ENCODE peak calls at places on chromosomes 13 and 19, in seven cellular contexts. O is mucosa of descending colon, M is AG04450, J is esophagus squamous epithelium, F is GM12865, X is heart left ventricle, T is AG10803. R is an unnamed sample.

GRCh38 chr13:110014719-110015118 is 228.3 kb upstream of the IRS2 start:
- DNase-seq in O (no peak), M (no peak), J (no peak), F (peak), X (no peak), T (no peak), R (no peak)

GRCh38 chr13:24618219-24618955 is 61.8 kb upstream of the ATP12A start:
- DNase-seq in O (peak), M (no peak), J (no peak), F (peak), X (no peak), T (no peak), R (peak)

GRCh38 chr13:39596685-39597084 is 6.3 kb downstream of the LHFPL6 start:
- DNase-seq in O (no peak), M (no peak), J (no peak), F (no peak), X (no peak), T (no peak), R (no peak)

GRCh38 chr19:50313812-50314536 is 15.2 kb downstream of the KCNC3 start:
- DNase-seq in O (no peak), M (no peak), J (no peak), F (no peak), X (no peak), T (no peak), R (no peak)

GRCh38 chr13:34913040-34913439 is 29.0 kb upstream of the NBEA start:
- DNase-seq in O (no peak), M (no peak), J (no peak), F (peak), X (no peak), T (peak), R (no peak)

GRCh38 chr13:94548382-94549240 is 47.3 kb downstream of the TGDS start:
- DNase-seq in O (peak), M (no peak), J (no peak), F (no peak), X (no peak), T (peak), R (peak)

GRCh38 chr13:93788456-93788855 is 561.8 kb downstream of the GPC6 start:
- DNase-seq in O (no peak), M (no peak), J (no peak), F (no peak), X (no peak), T (no peak), R (no peak)

GRCh38 chr19:41408256-41408655 is 10.6 kb downstream of the BCKDHA start:
- DNase-seq in O (no peak), M (no peak), J (no peak), F (peak), X (no peak), T (no peak), R (no peak)

GRCh38 chr13:111895896-111896821 is 170.8 kb upstream of the SOX1 start:
- DNase-seq in O (no peak), M (no peak), J (no peak), F (no peak), X (no peak), T (no peak), R (no peak)

GRCh38 chr13:85383291-85383690 is 415.9 kb downstream of the SLITRK6 start:
- DNase-seq in O (no peak), M (no peak), J (no peak), F (no peak), X (no peak), T (no peak), R (no peak)

GRCh38 chr19:39351537-39352037 is 9.4 kb downstream of the SAMD4B start:
- DNase-seq in O (no peak), M (no peak), J (no peak), F (peak), X (no peak), T (peak), R (no peak)

GRCh38 chr19:1266116-1266817 is 2.9 kb upstream of the CIRBP start:
- DNase-seq in O (peak), M (no peak), J (peak), F (peak), X (peak), T (peak), R (peak)

GRCh38 chr13:28349901-28350654 is 144.8 kb downstream of the FLT1 start:
- DNase-seq in O (no peak), M (no peak), J (no peak), F (no peak), X (peak), T (no peak), R (no peak)

GRCh38 chr19:46733693-46734240 is 12.1 kb upstream of the FKRP start:
- DNase-seq in O (no peak), M (no peak), J (no peak), F (no peak), X (no peak), T (no peak), R (no peak)

GRCh38 chr19:15684828-15685227 is 11.9 kb downstream of the CYP4F12 start:
- DNase-seq in O (no peak), M (no peak), J (no peak), F (no peak), X (no peak), T (no peak), R (peak)

GRCh38 chr19:14487370-14488125 is 8.4 kb downstream of the GIPC1 start:
- DNase-seq in O (no peak), M (no peak), J (no peak), F (no peak), X (no peak), T (no peak), R (no peak)

GRCh38 chr19:57888494-57889231 is at the start of gene ZNF814:
- DNase-seq in O (peak), M (peak), J (peak), F (peak), X (peak), T (peak), R (no peak)

DNA sequence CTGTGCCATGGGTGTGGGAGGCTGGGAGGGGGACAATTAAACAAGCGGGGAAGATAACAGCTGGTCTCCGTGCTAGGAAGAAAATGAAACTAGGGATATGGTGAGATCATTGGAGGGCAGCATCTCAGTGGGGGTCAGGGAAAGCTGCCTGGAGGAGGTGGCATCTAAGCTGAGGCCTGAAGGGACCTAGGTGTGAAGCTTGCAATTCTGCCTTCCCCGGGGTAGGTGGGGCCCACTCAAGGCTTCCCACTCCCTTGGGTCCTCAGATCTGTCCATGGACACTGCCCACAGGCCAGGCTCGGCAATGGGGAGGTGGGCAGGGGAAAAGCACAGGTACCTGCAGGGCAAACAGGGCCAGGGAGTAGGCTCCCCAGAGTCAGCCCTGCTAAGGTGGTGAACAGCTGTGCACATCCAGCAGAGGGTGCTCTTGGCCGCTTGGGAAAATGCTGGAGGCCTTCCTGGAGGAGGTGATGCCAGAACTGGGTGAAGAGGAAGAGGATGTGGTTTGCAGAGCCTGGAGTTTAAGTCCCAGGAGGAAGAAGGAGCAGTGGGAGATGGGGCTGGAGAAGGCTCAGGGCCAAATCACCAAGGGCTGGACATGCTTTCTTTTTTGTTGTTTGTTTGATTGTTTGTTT is 25.7 kb upstream of the CCNE1 start:
- DNase-seq in O (no peak), M (no peak), J (no peak), F (peak), X (no peak), T (no peak), R (peak)
- TF ChIP-seq CTCF in O (no peak), M (peak), J (no peak), F (peak), X (no peak), T (no peak), R (no peak)

DNA sequence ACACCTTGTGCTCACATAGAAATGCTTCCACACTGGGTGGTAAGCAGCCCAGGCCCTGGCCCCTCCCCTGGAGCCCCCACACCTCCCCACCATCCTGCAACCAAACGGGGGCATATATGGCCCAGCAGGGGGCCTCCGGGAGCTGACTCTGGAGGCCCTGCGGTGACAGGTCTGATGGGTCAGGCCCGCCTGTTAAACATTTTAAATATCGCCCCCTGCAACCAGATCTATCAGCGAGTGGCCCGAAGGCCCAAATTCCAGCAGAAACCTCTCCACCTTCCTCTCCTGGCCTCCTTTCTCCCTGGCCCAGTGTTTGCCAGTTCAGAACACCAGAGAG is 48.0 kb upstream of the KATNAL1 start:
- DNase-seq in O (peak), M (no peak), J (no peak), F (peak), X (no peak), T (no peak), R (no peak)
- TF ChIP-seq CTCF in O (no peak), M (peak), J (peak), F (peak), X (peak), T (no peak), R (no peak)

GRCh38 chr19:10858204-10858828 is 10.1 kb downstream of the C19orf38 start:
- DNase-seq in O (no peak), M (no peak), J (no peak), F (peak), X (no peak), T (no peak), R (no peak)
- TF ChIP-seq CTCF in O (no peak), M (peak), J (peak), F (peak), X (peak), T (peak), R (peak)

DNA sequence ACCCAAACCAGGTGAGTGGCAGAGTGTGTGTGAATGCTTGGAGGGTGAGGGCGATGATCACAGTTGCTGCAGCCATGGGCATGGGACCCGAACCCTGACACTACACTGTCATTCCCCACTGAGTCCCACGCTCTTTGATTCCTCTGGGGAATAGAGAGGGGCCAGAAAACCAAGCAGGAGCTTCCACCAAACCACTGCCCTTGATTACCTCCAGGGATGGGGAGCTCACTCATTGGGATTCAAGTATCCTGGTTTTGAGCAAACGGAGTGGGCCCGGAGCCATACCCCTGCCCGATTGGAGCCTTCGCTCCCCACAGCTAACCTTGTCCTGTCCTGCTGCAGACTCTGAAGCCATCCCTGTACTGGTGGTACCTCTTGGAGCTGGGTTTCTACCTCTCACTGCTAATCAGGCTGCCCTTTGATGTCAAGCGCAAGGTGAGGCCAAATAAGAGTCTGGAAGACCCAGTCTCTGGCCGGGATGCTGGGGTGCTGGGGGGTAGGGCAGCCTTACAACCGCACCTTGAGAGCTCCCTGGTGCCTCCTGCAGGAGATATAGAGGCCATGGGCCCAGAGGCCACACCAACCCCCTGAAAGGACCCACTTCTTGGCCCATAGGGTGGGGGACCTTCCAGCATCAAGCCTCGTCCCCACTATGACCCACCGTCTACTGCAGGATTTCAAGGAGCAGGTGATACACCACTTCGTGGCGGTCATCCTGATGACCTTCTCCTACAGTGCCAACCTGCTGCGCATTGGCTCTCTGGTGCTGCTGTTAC is 47.3 kb downstream of the CERS4 start:
- DNase-seq in O (no peak), M (no peak), J (no peak), F (no peak), X (no peak), T (no peak), R (no peak)
- TF ChIP-seq CTCF in O (no peak), M (no peak), J (no peak), F (no peak), X (no peak), T (no peak), R (no peak)

R was measured in Calu3.